ENCODE peak calls at places on chromosomes 16 and 17, in eight cellular contexts. One of them, this sample, is unnamed.

GRCh38 chr17:10265100-10265810 is 66.8 kb upstream of the GAS7 start:
- DNase-seq in IMR-90: peak; percentile 68
- DNase-seq in HCT116: no peak
- DNase-seq in neuronal stem cell: no peak
- DNase-seq in kidney: no peak
- DNase-seq in adipocyte: peak; percentile 71
- DNase-seq in NT2/D1: no peak
- DNase-seq in endodermal cell: no peak
- DNase-seq in this sample: no peak

GRCh38 chr17:32774286-32775084 is 102.4 kb downstream of the MYO1D start:
- DNase-seq in IMR-90: no peak
- DNase-seq in kidney: no peak
- DNase-seq in neuronal stem cell: no peak
- DNase-seq in adipocyte: no peak
- DNase-seq in endodermal cell: no peak
- DNase-seq in NT2/D1: no peak
- DNase-seq in HCT116: no peak
- DNase-seq in this sample: no peak

GRCh38 chr17:78774456-78774855 is 7.6 kb downstream of the CYTH1 start:
- DNase-seq in adipocyte: no peak
- DNase-seq in kidney: no peak
- DNase-seq in IMR-90: no peak
- DNase-seq in neuronal stem cell: no peak
- DNase-seq in HCT116: no peak
- DNase-seq in NT2/D1: no peak
- DNase-seq in endodermal cell: no peak
- DNase-seq in this sample: no peak

GRCh38 chr17:77476006-77476405 is 335.2 kb downstream of the SEC14L1 start:
- DNase-seq in adipocyte: no peak
- DNase-seq in kidney: no peak
- DNase-seq in NT2/D1: no peak
- DNase-seq in neuronal stem cell: no peak
- DNase-seq in endodermal cell: no peak
- DNase-seq in HCT116: no peak
- DNase-seq in IMR-90: no peak
- DNase-seq in this sample: no peak

GRCh38 chr17:16287563-16288027 is 65.7 kb downstream of the CENPV start:
- DNase-seq in NT2/D1: no peak
- DNase-seq in adipocyte: peak; percentile 87
- DNase-seq in kidney: no peak
- DNase-seq in endodermal cell: no peak
- DNase-seq in neuronal stem cell: no peak
- DNase-seq in IMR-90: peak; percentile 87
- DNase-seq in HCT116: no peak
- DNase-seq in this sample: peak; percentile 50

GRCh38 chr17:50056217-50056960 is 479 bp downstream of the ITGA3 start:
- DNase-seq in endodermal cell: peak; percentile 98
- DNase-seq in kidney: peak; percentile 88
- DNase-seq in NT2/D1: peak; percentile 67
- DNase-seq in HCT116: no peak
- DNase-seq in neuronal stem cell: peak; percentile 76
- DNase-seq in IMR-90: peak; percentile 69
- DNase-seq in adipocyte: peak; percentile 73
- DNase-seq in this sample: peak; percentile 70

GRCh38 chr17:11744696-11745095 is 146.4 kb downstream of the DNAH9 start:
- DNase-seq in NT2/D1: no peak
- DNase-seq in IMR-90: no peak
- DNase-seq in endodermal cell: no peak
- DNase-seq in adipocyte: no peak
- DNase-seq in neuronal stem cell: no peak
- DNase-seq in kidney: no peak
- DNase-seq in HCT116: no peak
- DNase-seq in this sample: no peak

GRCh38 chr16:56192644-56192960 is 1.3 kb downstream of the GNAO1 start:
- DNase-seq in kidney: no peak
- DNase-seq in adipocyte: no peak
- DNase-seq in NT2/D1: no peak
- DNase-seq in HCT116: no peak
- DNase-seq in neuronal stem cell: no peak
- DNase-seq in endodermal cell: no peak
- DNase-seq in IMR-90: no peak
- DNase-seq in this sample: no peak

GRCh38 chr17:77948690-77949114 is 9.8 kb upstream of the TNRC6C start:
- DNase-seq in endodermal cell: peak; percentile 83
- DNase-seq in adipocyte: peak; percentile 75
- DNase-seq in NT2/D1: no peak
- DNase-seq in neuronal stem cell: no peak
- DNase-seq in HCT116: peak; percentile 51
- DNase-seq in kidney: no peak
- DNase-seq in IMR-90: peak; percentile 59
- DNase-seq in this sample: no peak

GRCh38 chr16:1788708-1789100 is 4.8 kb downstream of the IGFALS start:
- DNase-seq in kidney: peak; percentile 59
- DNase-seq in HCT116: no peak
- DNase-seq in neuronal stem cell: no peak
- DNase-seq in adipocyte: no peak
- DNase-seq in endodermal cell: peak; percentile 38
- DNase-seq in IMR-90: no peak
- DNase-seq in NT2/D1: no peak
- DNase-seq in this sample: no peak

GRCh38 chr16:19184823-19185509 is 16.9 kb downstream of the SYT17 start:
- DNase-seq in IMR-90: no peak
- DNase-seq in endodermal cell: peak; percentile 68
- DNase-seq in kidney: no peak
- DNase-seq in NT2/D1: peak; percentile 66
- DNase-seq in HCT116: no peak
- DNase-seq in neuronal stem cell: no peak
- DNase-seq in adipocyte: no peak
- DNase-seq in this sample: no peak

GRCh38 chr17:75637143-75637538 is 3.9 kb downstream of the SMIM5 start:
- DNase-seq in kidney: peak; percentile 86
- DNase-seq in adipocyte: no peak
- DNase-seq in IMR-90: no peak
- DNase-seq in endodermal cell: no peak
- DNase-seq in neuronal stem cell: no peak
- DNase-seq in HCT116: no peak
- DNase-seq in NT2/D1: no peak
- DNase-seq in this sample: peak; percentile 49

GRCh38 chr17:58351710-58352017 is 337 bp downstream of the SUPT4H1 start:
- DNase-seq in endodermal cell: no peak
- DNase-seq in kidney: no peak
- DNase-seq in HCT116: no peak
- DNase-seq in neuronal stem cell: peak; percentile 43
- DNase-seq in adipocyte: no peak
- DNase-seq in NT2/D1: no peak
- DNase-seq in IMR-90: no peak
- DNase-seq in this sample: no peak

GRCh38 chr17:50589112-50589712 is 28.7 kb downstream of the CACNA1G start:
- DNase-seq in endodermal cell: no peak
- DNase-seq in kidney: no peak
- DNase-seq in adipocyte: no peak
- DNase-seq in HCT116: no peak
- DNase-seq in IMR-90: peak; percentile 3
- DNase-seq in NT2/D1: no peak
- DNase-seq in neuronal stem cell: no peak
- DNase-seq in this sample: no peak

GRCh38 chr16:4314532-4315184 is 1.2 kb upstream of the GLIS2 start:
- DNase-seq in neuronal stem cell: no peak
- DNase-seq in adipocyte: peak; percentile 63
- DNase-seq in HCT116: peak; percentile 70
- DNase-seq in IMR-90: peak; percentile 56
- DNase-seq in NT2/D1: no peak
- DNase-seq in kidney: peak; percentile 84
- DNase-seq in endodermal cell: peak; percentile 78
- DNase-seq in this sample: peak; percentile 23

DNA sequence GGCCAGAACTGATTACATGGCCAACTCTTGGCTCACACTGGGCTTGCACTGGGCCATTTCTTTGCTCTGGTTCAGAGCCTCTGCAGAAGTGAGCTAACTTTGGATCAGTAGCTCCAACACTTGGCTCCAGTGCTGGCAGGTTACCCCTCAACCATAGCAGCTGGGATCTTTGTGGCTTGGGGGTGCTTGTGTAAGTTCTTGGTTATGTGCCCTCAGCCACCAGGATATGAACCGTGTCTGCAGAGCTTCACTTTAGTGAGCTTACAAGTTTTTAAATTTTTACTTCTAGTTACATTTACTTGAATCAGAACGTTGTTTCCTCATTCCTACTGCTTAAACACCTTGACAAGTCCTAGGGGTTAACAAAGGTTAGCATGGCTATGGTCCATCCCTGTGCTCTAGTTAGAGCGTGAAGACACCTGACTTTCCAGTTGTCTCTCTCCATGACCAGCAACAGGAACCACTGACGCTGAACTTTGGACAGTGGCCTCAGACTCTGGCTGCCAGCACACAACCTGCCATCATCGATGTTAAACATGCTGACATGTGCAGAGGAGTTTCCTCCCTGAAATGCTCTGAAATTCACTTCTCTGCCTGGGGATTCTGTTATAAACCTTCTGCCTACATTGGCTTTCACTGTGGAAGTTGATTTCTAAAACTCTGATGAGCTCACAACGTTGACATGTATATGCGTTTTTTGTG is 4.1 kb downstream of the PDF start:
- DNase-seq in HCT116: no peak
- DNase-seq in kidney: no peak
- DNase-seq in neuronal stem cell: no peak
- DNase-seq in adipocyte: no peak
- DNase-seq in endodermal cell: no peak
- DNase-seq in IMR-90: no peak
- DNase-seq in NT2/D1: no peak
- DNase-seq in this sample: peak; percentile 72
- H3K4me3 ChIP-seq in HCT116: no peak overlapping the region
- H3K4me3 ChIP-seq in kidney: peak overlapping the region; percentile 43
- H3K4me3 ChIP-seq in neuronal stem cell: no peak overlapping the region
- H3K4me3 ChIP-seq in adipocyte: no peak overlapping the region
- H3K4me3 ChIP-seq in endodermal cell: peak overlapping the region; percentile 44
- H3K4me3 ChIP-seq in IMR-90: no peak overlapping the region
- H3K4me3 ChIP-seq in NT2/D1: no peak overlapping the region
- H3K4me3 ChIP-seq in this sample: no peak overlapping the region

GRCh38 chr16:75114179-75114945 is 2.2 kb downstream of the LDHD start:
- DNase-seq in endodermal cell: peak; percentile 52
- DNase-seq in HCT116: no peak
- DNase-seq in adipocyte: no peak
- DNase-seq in neuronal stem cell: no peak
- DNase-seq in NT2/D1: no peak
- DNase-seq in kidney: peak; percentile 74
- DNase-seq in IMR-90: no peak
- DNase-seq in this sample: no peak

GRCh38 chr16:75113541-75114121 is 2.9 kb downstream of the LDHD start:
- DNase-seq in adipocyte: no peak
- DNase-seq in NT2/D1: no peak
- DNase-seq in endodermal cell: peak; percentile 42
- DNase-seq in IMR-90: no peak
- DNase-seq in kidney: no peak
- DNase-seq in HCT116: no peak
- DNase-seq in neuronal stem cell: no peak
- DNase-seq in this sample: no peak

GRCh38 chr16:75116911-75117245 is 298 bp upstream of the LDHD start:
- DNase-seq in IMR-90: no peak
- DNase-seq in HCT116: no peak
- DNase-seq in neuronal stem cell: no peak
- DNase-seq in adipocyte: no peak
- DNase-seq in endodermal cell: no peak
- DNase-seq in NT2/D1: no peak
- DNase-seq in kidney: no peak
- DNase-seq in this sample: no peak

GRCh38 chr16:75114946-75115825 is 1.4 kb downstream of the LDHD start:
- DNase-seq in neuronal stem cell: no peak
- DNase-seq in kidney: no peak
- DNase-seq in NT2/D1: no peak
- DNase-seq in endodermal cell: peak; percentile 43
- DNase-seq in IMR-90: no peak
- DNase-seq in adipocyte: no peak
- DNase-seq in HCT116: no peak
- DNase-seq in this sample: no peak

DNA sequence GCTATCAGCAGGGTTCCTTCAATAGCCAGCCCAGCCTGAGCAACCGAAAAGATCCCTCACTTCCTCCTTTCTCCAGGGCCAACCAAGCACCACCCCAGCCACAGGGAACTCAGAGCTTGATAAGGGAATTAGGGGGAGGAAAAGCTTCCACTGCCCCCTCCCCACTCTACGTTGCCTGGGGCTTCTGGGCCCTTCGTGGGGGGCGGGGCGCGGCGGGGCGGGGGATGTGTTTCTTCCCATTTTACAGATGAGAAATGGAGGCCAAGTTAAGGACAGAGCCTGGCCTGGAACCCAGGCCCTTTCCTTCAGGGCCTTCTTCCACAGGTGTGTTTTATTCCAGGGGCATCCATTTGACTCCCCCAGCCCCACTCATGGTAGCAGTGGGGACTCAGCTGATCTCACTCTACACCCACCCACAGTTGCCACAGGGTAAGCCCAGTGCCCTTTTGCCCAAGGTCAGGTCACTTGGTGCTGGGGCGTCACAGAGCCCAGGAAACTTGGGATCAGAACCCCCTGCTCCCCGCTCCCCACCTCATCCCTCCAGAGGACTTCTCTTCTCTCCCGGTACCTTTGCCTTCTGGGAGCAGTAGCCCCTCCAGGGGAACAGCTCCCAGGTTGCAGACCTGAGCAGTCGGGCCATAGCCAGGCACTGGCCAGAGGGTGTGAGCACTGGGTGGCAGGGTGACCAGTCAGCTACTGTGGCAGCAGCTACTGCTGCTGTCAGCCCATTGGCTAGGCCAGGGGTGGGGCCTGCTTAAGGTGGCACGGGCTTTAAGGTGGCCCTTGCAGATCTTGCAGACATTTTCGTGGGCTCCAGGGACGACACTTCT is at the start of gene LDHD:
- DNase-seq in neuronal stem cell: no peak
- DNase-seq in adipocyte: no peak
- DNase-seq in IMR-90: no peak
- DNase-seq in NT2/D1: no peak
- DNase-seq in HCT116: peak; percentile 75
- DNase-seq in endodermal cell: peak; percentile 82
- DNase-seq in kidney: peak; percentile 93
- DNase-seq in this sample: peak; percentile 83
- H3K9ac ChIP-seq in neuronal stem cell: peak within 1 kb of the TSS; percentile 44
- H3K9ac ChIP-seq in adipocyte: peak within 1 kb of the TSS; percentile 80
- H3K9ac ChIP-seq in IMR-90: no peak within 1 kb of the TSS
- H3K9ac ChIP-seq in NT2/D1: peak within 1 kb of the TSS; percentile 70
- H3K9ac ChIP-seq in HCT116: peak within 1 kb of the TSS; percentile 63
- H3K9ac ChIP-seq in endodermal cell: no peak within 1 kb of the TSS
- H3K9ac ChIP-seq in kidney: peak within 1 kb of the TSS; percentile 77
- H3K9ac ChIP-seq in this sample: peak within 1 kb of the TSS; percentile 64

GRCh38 chr17:2723997-2724782 is 12.6 kb upstream of the CLUH start:
- DNase-seq in adipocyte: no peak
- DNase-seq in neuronal stem cell: peak; percentile 32
- DNase-seq in kidney: peak; percentile 88
- DNase-seq in NT2/D1: no peak
- DNase-seq in IMR-90: no peak
- DNase-seq in endodermal cell: peak; percentile 97
- DNase-seq in HCT116: no peak
- DNase-seq in this sample: peak; percentile 74
- H3K4me3 ChIP-seq in adipocyte: no peak overlapping the region
- H3K4me3 ChIP-seq in neuronal stem cell: no peak overlapping the region
- H3K4me3 ChIP-seq in kidney: no peak overlapping the region
- H3K4me3 ChIP-seq in NT2/D1: peak overlapping the region; percentile 59
- H3K4me3 ChIP-seq in IMR-90: peak overlapping the region; percentile 17
- H3K4me3 ChIP-seq in endodermal cell: no peak overlapping the region
- H3K4me3 ChIP-seq in HCT116: peak overlapping the region; percentile 37
- H3K4me3 ChIP-seq in this sample: peak overlapping the region; percentile 33

GRCh38 chr16:46568472-46569230 is 52.5 kb downstream of the SHCBP1 start:
- DNase-seq in kidney: no peak
- DNase-seq in adipocyte: no peak
- DNase-seq in neuronal stem cell: no peak
- DNase-seq in endodermal cell: no peak
- DNase-seq in IMR-90: no peak
- DNase-seq in NT2/D1: no peak
- DNase-seq in HCT116: no peak
- DNase-seq in this sample: no peak
- H3K9ac ChIP-seq in kidney: no peak overlapping the region
- H3K9ac ChIP-seq in adipocyte: no peak overlapping the region
- H3K9ac ChIP-seq in neuronal stem cell: peak overlapping the region; percentile 72
- H3K9ac ChIP-seq in endodermal cell: no peak overlapping the region
- H3K9ac ChIP-seq in IMR-90: no peak overlapping the region
- H3K9ac ChIP-seq in NT2/D1: no peak overlapping the region
- H3K9ac ChIP-seq in HCT116: no peak overlapping the region
- H3K9ac ChIP-seq in this sample: no peak overlapping the region

This sample was measured in colonic mucosa.